ENCODE peak calls at places on chromosomes 13 and 19, in five cellular contexts. F is Peyer's patch, K is body of pancreas, Y is heart left ventricle, U is breast epithelium. B is an unnamed sample. For H3K4me1, the result is how much of the 10 kb centered on the place peaks cover.

GRCh38 chr13:45328661-45329105 is 12.3 kb downstream of the TPT1 start:
- DNase-seq in F (no peak), K (no peak), Y (no peak), U (no peak), B (no peak)

GRCh38 chr13:44243198-44243852 is 130.3 kb upstream of the SERP2 start:
- DNase-seq in F (no peak), K (peak), Y (peak), U (no peak), B (no peak)

GRCh38 chr13:32126298-32126697 is 94.7 kb downstream of the FRY start:
- DNase-seq in F (no peak), K (no peak), Y (no peak), U (no peak), B (no peak)

GRCh38 chr19:10214784-10215183 is 16.3 kb downstream of the S1PR2 start:
- DNase-seq in F (no peak), K (no peak), Y (no peak), U (no peak), B (no peak)

GRCh38 chr19:37507167-37507464 is 377 bp downstream of the ZNF793 start:
- DNase-seq in F (no peak), K (no peak), Y (no peak), U (no peak), B (no peak)

GRCh38 chr13:109214393-109214792 is 572.0 kb downstream of the IRS2 start:
- DNase-seq in F (no peak), K (no peak), Y (no peak), U (no peak), B (no peak)

GRCh38 chr13:104057851-104058250 is 991.6 kb upstream of the SLC10A2 start:
- DNase-seq in F (no peak), K (no peak), Y (no peak), U (no peak), B (no peak)

GRCh38 chr13:111610077-111610476 is 289.6 kb downstream of the TEX29 start:
- DNase-seq in F (no peak), K (no peak), Y (no peak), U (no peak), B (no peak)

GRCh38 chr13:41017153-41017552 is 2.0 kb downstream of the ELF1 start:
- DNase-seq in F (no peak), K (peak), Y (no peak), U (no peak), B (no peak)

GRCh38 chr19:41936416-41936850 is 8.2 kb upstream of the ERFL start:
- DNase-seq in F (no peak), K (no peak), Y (no peak), U (no peak), B (no peak)

GRCh38 chr19:5141278-5141925 is 172.5 kb downstream of the KDM4B start:
- DNase-seq in F (no peak), K (peak), Y (peak), U (no peak), B (no peak)

GRCh38 chr19:51093510-51094345 is 11.0 kb upstream of the KLK14 start:
- DNase-seq in F (no peak), K (no peak), Y (no peak), U (no peak), B (no peak)

GRCh38 chr19:49890349-49891311 is 6.1 kb downstream of the IL4I1 start:
- DNase-seq in F (peak), K (peak), Y (no peak), U (no peak), B (no peak)

GRCh38 chr19:6744381-6745288 is 5.2 kb downstream of the TRIP10 start:
- DNase-seq in F (peak), K (peak), Y (peak), U (peak), B (no peak)

GRCh38 chr19:51514866-51515481 is 13.4 kb upstream of the SIGLEC12 start:
- DNase-seq in F (no peak), K (no peak), Y (no peak), U (no peak), B (no peak)

GRCh38 chr13:87907202-87907601 is 236.0 kb downstream of the SLITRK5 start:
- DNase-seq in F (no peak), K (no peak), Y (no peak), U (no peak), B (no peak)

GRCh38 chr13:30608364-30608763 is 9.4 kb upstream of the USPL1 start:
- DNase-seq in F (no peak), K (no peak), Y (no peak), U (no peak), B (no peak)

GRCh38 chr19:54523403-54523802 is 20.8 kb downstream of the LAIR2 start:
- DNase-seq in F (no peak), K (no peak), Y (no peak), U (no peak), B (no peak)

GRCh38 chr13:34276764-34277163 is 458.8 kb downstream of the RFC3 start:
- DNase-seq in F (no peak), K (no peak), Y (no peak), U (no peak), B (no peak)

GRCh38 chr13:82305588-82305987 is 1576.7 kb downstream of the SLITRK1 start:
- DNase-seq in F (no peak), K (no peak), Y (no peak), U (no peak), B (no peak)

GRCh38 chr13:113874579-113875428 is 10.9 kb upstream of the GAS6 start:
- DNase-seq in F (no peak), K (no peak), Y (no peak), U (no peak), B (no peak)

GRCh38 chr13:46339035-46339666 is 47.9 kb downstream of the RUBCNL start:
- DNase-seq in F (no peak), K (no peak), Y (peak), U (no peak), B (no peak)

GRCh38 chr13:101397742-101398141 is 18.6 kb downstream of the NALCN start:
- DNase-seq in F (no peak), K (no peak), Y (peak), U (no peak), B (no peak)

GRCh38 chr13:39498471-39499114 is 104.4 kb downstream of the LHFPL6 start:
- DNase-seq in F (no peak), K (no peak), Y (no peak), U (no peak), B (no peak)

GRCh38 chr19:58279042-58279924 is 528 bp downstream of the ZNF8 start:
- DNase-seq in F (peak), K (peak), Y (peak), U (peak), B (peak)

GRCh38 chr13:104872153-104872552 is 1663.3 kb downstream of the EFNB2 start:
- DNase-seq in F (no peak), K (no peak), Y (no peak), U (no peak), B (no peak)

GRCh38 chr13:48586591-48587103 is 53.8 kb upstream of the RCBTB2 start:
- DNase-seq in F (no peak), K (no peak), Y (peak), U (no peak), B (no peak)

GRCh38 chr13:44331912-44332840 is 41.4 kb upstream of the SERP2 start:
- DNase-seq in F (no peak), K (peak), Y (peak), U (no peak), B (no peak)

GRCh38 chr13:111790621-111791020 is 276.3 kb upstream of the SOX1 start:
- DNase-seq in F (no peak), K (no peak), Y (peak), U (no peak), B (no peak)

GRCh38 chr13:110291286-110291685 is 15.7 kb downstream of the COL4A1 start:
- DNase-seq in F (no peak), K (no peak), Y (no peak), U (no peak), B (no peak)
- H3K4me1 ChIP-seq in F (under half), K (under half), Y (half or more), U (under half), B (under half)

GRCh38 chr13:51178456-51179074 is 43.6 kb upstream of the FAM124A start:
- DNase-seq in F (no peak), K (no peak), Y (no peak), U (no peak), B (no peak)
- TF ChIP-seq POLR2A in F (no peak), K (no peak), Y (no peak), U (no peak), B (no peak)

DNA sequence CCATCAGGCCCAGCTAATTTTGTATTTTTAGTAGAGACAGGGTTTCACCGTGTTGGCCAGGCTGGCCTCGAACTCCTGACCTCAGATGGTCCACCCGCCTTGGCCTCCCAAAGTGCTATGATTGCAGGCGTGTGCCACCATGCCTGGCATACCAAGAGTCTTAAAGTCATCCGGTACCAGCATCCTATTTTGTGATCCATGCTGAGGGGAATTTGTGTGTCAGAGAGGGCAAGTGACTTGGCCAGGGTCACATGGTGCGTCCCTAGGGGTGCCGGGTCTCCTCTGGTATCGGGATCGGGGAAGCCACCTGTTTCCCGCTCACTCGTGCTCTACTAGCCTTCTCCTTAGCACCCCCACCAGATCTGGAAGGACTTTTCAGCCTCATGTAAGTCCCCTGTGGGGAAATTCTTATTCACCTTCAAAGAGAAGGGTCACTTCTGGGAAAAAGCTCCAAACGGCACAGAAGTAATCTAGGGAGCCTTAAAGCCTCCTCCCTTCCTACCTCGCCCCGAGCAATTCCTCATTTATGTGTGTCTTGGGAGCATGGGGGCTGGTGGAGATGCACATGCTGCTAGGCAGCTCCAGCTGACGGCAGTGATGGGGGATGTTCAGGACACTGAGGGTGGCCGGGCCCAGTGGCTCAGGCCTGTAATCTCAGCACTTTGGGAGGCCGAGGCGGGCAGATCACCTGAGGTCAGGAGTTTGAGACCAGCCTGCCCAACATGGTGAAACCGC is 6.1 kb upstream of the ANKLE1 start:
- DNase-seq in F (no peak), K (no peak), Y (no peak), U (no peak), B (no peak)
- H3K27ac ChIP-seq in F (no peak), K (no peak), Y (no peak), U (no peak), B (no peak)

GRCh38 chr19:47499371-47499770 is 15.4 kb upstream of the KPTN start:
- DNase-seq in F (no peak), K (no peak), Y (no peak), U (no peak), B (no peak)

GRCh38 chr19:47497073-47497766 is 13.2 kb upstream of the KPTN start:
- DNase-seq in F (no peak), K (peak), Y (no peak), U (peak), B (no peak)

GRCh38 chr19:47498561-47498960 is 14.5 kb upstream of the KPTN start:
- DNase-seq in F (no peak), K (no peak), Y (no peak), U (no peak), B (no peak)

GRCh38 chr19:47499863-47500830 is 14.7 kb downstream of the NAPA start:
- DNase-seq in F (no peak), K (no peak), Y (no peak), U (peak), B (no peak)

DNA sequence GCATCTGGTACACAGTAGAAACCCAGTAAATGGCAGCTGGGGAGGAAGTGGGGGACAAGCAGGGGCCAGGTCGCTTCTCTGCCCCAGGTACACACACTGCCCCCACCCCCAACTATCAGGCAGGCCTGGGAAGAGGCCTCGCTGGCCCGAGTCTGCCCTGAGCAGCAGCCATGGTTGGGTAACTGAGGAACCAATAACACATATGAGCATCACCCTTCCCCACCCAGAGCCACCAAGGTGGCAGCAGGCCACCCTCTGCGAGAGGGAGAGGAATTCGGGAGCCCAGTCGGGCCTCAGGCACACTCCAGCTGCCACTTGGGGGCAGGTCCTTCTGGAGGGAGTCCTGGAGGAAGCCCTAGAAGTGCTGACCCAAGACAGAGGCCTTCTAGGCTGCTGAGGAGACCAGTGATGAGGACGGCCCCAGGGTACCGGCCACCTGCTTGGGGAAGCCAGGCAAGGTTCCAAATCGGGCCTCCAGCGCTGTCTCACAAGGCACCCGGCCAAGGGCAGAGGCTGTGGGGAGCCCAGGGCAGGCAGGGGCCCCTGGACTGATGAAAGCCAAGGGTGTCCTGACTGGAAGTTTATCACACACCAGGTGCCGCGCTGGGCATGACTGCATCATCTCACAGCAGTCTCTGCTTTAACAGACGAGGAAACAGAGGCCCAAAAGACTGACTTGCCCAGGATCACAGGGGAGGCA is 14.0 kb upstream of the KPTN start:
- DNase-seq in F (no peak), K (no peak), Y (no peak), U (no peak), B (no peak)
- H3K4me1 ChIP-seq in F (under half), K (under half), Y (under half), U (under half), B (under half)

GRCh38 chr19:23946569-23946968 is 31.9 kb downstream of the ZNF726 start:
- DNase-seq in F (no peak), K (no peak), Y (no peak), U (no peak), B (no peak)
- TF ChIP-seq POLR2A in F (no peak), K (no peak), Y (no peak), U (no peak), B (no peak)

DNA sequence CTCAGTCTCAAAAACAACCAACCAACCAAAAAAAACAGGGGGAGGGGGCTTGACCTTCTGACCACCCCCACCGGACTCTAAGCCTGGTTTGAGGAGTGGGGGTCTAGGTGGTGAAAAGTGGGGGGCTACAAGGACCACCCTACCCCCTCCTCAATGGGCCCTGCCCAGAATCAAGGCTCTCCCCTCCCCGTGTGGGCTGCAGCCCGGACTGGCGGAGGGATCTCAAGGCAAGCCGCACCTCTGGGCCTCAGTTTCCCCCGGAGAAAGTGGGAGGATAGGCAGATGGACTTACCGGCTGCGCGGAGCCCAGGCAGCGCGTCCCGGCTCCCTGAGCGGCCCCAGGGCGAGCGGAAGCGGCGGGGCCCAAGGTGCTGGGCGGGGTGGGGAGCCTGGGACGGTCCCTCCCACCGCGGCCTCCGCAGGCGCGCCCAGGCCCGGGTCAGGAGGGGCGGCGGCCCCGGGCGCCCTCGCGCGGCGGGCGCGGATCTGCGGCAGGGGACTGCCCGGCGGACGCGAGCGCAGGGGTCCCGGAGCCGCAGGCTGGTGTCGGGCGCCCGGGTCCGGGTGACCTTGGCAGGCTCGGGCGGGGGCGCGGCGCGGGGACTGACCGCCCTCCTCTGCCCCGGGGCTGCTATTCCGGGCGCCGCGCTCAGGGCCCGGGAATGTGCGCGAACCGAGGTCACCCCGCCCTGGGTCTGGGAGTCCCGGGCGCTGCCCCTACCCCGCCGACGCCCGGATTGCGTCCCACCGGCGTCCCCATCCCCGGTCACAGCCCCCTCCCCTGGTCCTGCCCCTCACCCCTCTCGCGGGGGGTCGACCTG is at the start of gene ADAMTSL5:
- DNase-seq in F (peak), K (no peak), Y (peak), U (no peak), B (no peak)
- H3K27ac ChIP-seq in F (peak), K (no peak), Y (peak), U (peak), B (peak)

B was measured in esophagus squamous epithelium.